ENCODE peak calls at places on chromosome 19, in nine cellular contexts. F is heart left ventricle, S is esophagus squamous epithelium, E is uterus, J is upper lobe of left lung, N is stomach, C is body of pancreas, T is A549, H is sigmoid colon. M is an unnamed sample.

GRCh38 chr19:57947419-57948134 is at the start of gene ZNF256:
- DNase-seq in C (peak; percentile 96), H (peak; percentile 97), J (peak; percentile 96), E (peak; percentile 84), T (peak; percentile 52), N (peak; percentile 87), S (peak; percentile 60), F (peak; percentile 98), M (peak; percentile 90)

GRCh38 chr19:45419396-45419795 is 4.3 kb downstream of the ERCC1 start:
- DNase-seq in S (no peak), J (no peak), H (no peak), C (peak; percentile 51), N (no peak), E (no peak), T (no peak), F (peak; percentile 58), M (no peak)

GRCh38 chr19:42422576-42423461 is 4.4 kb downstream of the LIPE start:
- DNase-seq in F (no peak), C (peak; percentile 23), J (no peak), H (peak; percentile 60), T (no peak), S (no peak), E (no peak), N (no peak), M (no peak)

GRCh38 chr19:38190793-38191192 is 33.2 kb downstream of the DPF1 start:
- DNase-seq in E (no peak), C (no peak), S (no peak), N (no peak), H (no peak), T (no peak), J (no peak), F (no peak), M (no peak)

GRCh38 chr19:46480409-46480808 is 9.0 kb upstream of the PNMA8A start:
- DNase-seq in F (peak; percentile 54), S (no peak), J (no peak), T (no peak), E (peak; percentile 76), N (no peak), H (peak; percentile 83), C (peak; percentile 36), M (no peak)

GRCh38 chr19:572891-573825 is 762 bp downstream of the BSG start:
- DNase-seq in H (peak; percentile 82), N (peak; percentile 57), T (no peak), C (peak; percentile 39), J (no peak), E (peak; percentile 52), S (no peak), F (peak; percentile 71), M (peak; percentile 93)

GRCh38 chr19:33394006-33394722 is 20.7 kb downstream of the CEBPG start:
- DNase-seq in E (peak; percentile 72), J (peak; percentile 86), F (peak; percentile 70), N (no peak), H (peak; percentile 86), S (no peak), C (no peak), T (no peak), M (peak; percentile 96)

GRCh38 chr19:49415102-49415809 is 8.0 kb downstream of the PTH2 start:
- DNase-seq in N (no peak), C (no peak), S (no peak), J (no peak), T (no peak), F (no peak), E (no peak), H (no peak), M (no peak)

GRCh38 chr19:32421589-32422361 is 16.2 kb downstream of the DPY19L3 start:
- DNase-seq in E (no peak), F (no peak), N (no peak), J (no peak), H (no peak), C (peak; percentile 11), S (no peak), T (no peak), M (no peak)

GRCh38 chr19:47891622-47891922 is 5.5 kb upstream of the SULT2A1 start:
- DNase-seq in H (peak; percentile 5), C (no peak), N (no peak), F (no peak), T (no peak), J (no peak), S (no peak), E (no peak), M (no peak)

GRCh38 chr19:46211201-46211881 is 18.2 kb upstream of the IGFL1 start:
- DNase-seq in H (no peak), F (no peak), T (no peak), N (peak; percentile 53), J (no peak), E (no peak), S (no peak), C (peak; percentile 61), M (no peak)

GRCh38 chr19:54875506-54875905 is 1.5 kb downstream of the FCAR start:
- DNase-seq in E (no peak), S (no peak), F (no peak), N (no peak), H (no peak), C (peak; percentile 8), T (no peak), J (no peak), M (no peak)

GRCh38 chr19:33493401-33494275 is 28.0 kb downstream of the PEPD start:
- DNase-seq in S (no peak), C (no peak), T (no peak), H (peak; percentile 56), J (no peak), E (no peak), N (no peak), F (peak; percentile 6), M (no peak)

GRCh38 chr19:35710784-35711723 is 6.7 kb downstream of the ZBTB32 start:
- DNase-seq in S (no peak), C (no peak), E (no peak), N (no peak), T (no peak), J (no peak), F (no peak), H (no peak), M (no peak)

GRCh38 chr19:3683405-3683865 is 16.8 kb downstream of the PIP5K1C start:
- DNase-seq in N (no peak), F (peak; percentile 62), S (no peak), H (no peak), C (no peak), J (no peak), T (no peak), E (peak; percentile 81), M (no peak)

GRCh38 chr19:43711751-43712355 is 4.0 kb upstream of the IRGC start:
- DNase-seq in T (no peak), C (no peak), S (no peak), E (no peak), J (no peak), F (no peak), N (no peak), H (no peak), M (no peak)

GRCh38 chr19:45498411-45499195 is at the start of gene PPM1N:
- DNase-seq in S (no peak), N (no peak), E (no peak), F (peak; percentile 59), C (no peak), J (peak; percentile 92), T (no peak), H (no peak), M (peak; percentile 87)

GRCh38 chr19:13437919-13438618 is 68.2 kb downstream of the CACNA1A start:
- DNase-seq in C (no peak), J (no peak), H (no peak), F (no peak), N (no peak), S (no peak), E (no peak), T (no peak), M (no peak)

GRCh38 chr19:56837004-56837403 is 3.5 kb downstream of the PEG3 start:
- DNase-seq in H (no peak), F (no peak), C (peak; percentile 11), J (no peak), S (no peak), N (no peak), E (peak; percentile 20), T (no peak), M (no peak)

GRCh38 chr19:29815231-29815630 is 3.4 kb downstream of the CCNE1 start:
- DNase-seq in S (no peak), N (no peak), H (no peak), E (no peak), F (no peak), J (no peak), T (no peak), C (no peak), M (no peak)

GRCh38 chr19:58395220-58395978 is at the start of gene RNF225:
- DNase-seq in H (no peak), T (no peak), S (no peak), C (peak; percentile 43), J (peak; percentile 86), F (no peak), N (no peak), E (no peak), M (no peak)

GRCh38 chr19:7934766-7935165 is 8.7 kb downstream of the TIMM44 start:
- DNase-seq in S (no peak), H (no peak), C (no peak), N (no peak), F (peak; percentile 17), J (no peak), T (no peak), E (no peak), M (no peak)

GRCh38 chr19:10975374-10976036 is 14.7 kb downstream of the SMARCA4 start:
- DNase-seq in F (peak; percentile 71), T (no peak), N (peak; percentile 67), S (no peak), J (no peak), H (peak; percentile 83), C (peak; percentile 30), E (peak; percentile 64), M (no peak)
- H3K4me3 ChIP-seq in F (no peak overlapping the region), T (no peak overlapping the region), N (peak overlapping the region; percentile 6), S (peak overlapping the region; percentile 39), J (no peak overlapping the region), H (peak overlapping the region; percentile 8), C (no peak overlapping the region), E (no peak overlapping the region), M (no peak overlapping the region)

GRCh38 chr19:1811472-1811894 is 593 bp downstream of the ATP8B3 start:
- DNase-seq in C (peak; percentile 80), H (peak; percentile 86), S (no peak), F (peak; percentile 56), E (peak; percentile 73), N (peak; percentile 83), T (peak; percentile 92), J (peak; percentile 75), M (peak; percentile 93)
- TF ChIP-seq POLR2A in C (no peak), H (no peak), S (no peak), F (no peak), E (no peak), N (no peak), T (no peak), J (no peak), M (no peak)

GRCh38 chr19:41359741-41360140 is 4.2 kb downstream of the B9D2 start:
- DNase-seq in E (no peak), C (no peak), S (no peak), H (no peak), N (no peak), J (no peak), F (no peak), T (no peak), M (no peak)
- H3K4me3 ChIP-seq in E (no peak overlapping the region), C (no peak overlapping the region), S (no peak overlapping the region), H (no peak overlapping the region), N (no peak overlapping the region), J (no peak overlapping the region), F (no peak overlapping the region), T (no peak overlapping the region), M (no peak overlapping the region)

DNA sequence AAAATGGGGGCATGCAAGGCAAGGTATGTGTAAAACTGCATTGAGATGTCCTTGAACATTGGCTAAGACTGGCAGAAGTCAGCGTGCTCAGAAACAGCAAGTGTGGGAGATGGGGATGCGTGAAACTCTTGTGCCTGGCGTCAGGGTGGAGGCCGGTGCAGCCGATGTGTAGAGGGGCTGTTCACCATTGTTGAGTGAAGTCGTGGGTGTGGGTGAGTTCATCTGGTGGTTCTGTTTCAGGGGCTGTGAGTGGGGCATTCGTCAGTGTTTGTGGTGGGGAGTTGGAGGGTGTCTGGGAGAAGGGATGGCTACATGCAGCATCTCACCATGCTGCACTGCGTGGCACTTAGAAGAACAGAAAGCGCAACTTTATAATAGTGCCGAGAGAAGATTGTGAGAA is 11.4 kb upstream of the MIA start:
- DNase-seq in T (no peak), E (no peak), H (no peak), N (no peak), J (no peak), C (no peak), S (no peak), F (no peak), M (no peak)
- TF ChIP-seq POLR2A in T (no peak), E (no peak), H (no peak), N (no peak), J (no peak), C (no peak), S (no peak), F (no peak), M (no peak)